ENCODE peak calls at places on chromosomes 2 and 18, in six cellular contexts. G, O, T, U, N and S are unnamed samples.

GRCh38 chr2:232925153-232925768 is 55.2 kb downstream of the SNORC start:
- DNase-seq in G (peak; percentile 54), O (no peak), T (no peak), N (no peak), U (no peak), S (no peak)

GRCh38 chr18:58491773-58492752 is 136.8 kb downstream of the ALPK2 start:
- DNase-seq in N (no peak), O (no peak), U (no peak), T (no peak), G (no peak), S (no peak)

GRCh38 chr18:26190506-26190905 is 35.7 kb upstream of the TAF4B start:
- DNase-seq in O (peak; percentile 51), T (no peak), N (peak; percentile 37), U (no peak), G (no peak), S (no peak)

GRCh38 chr2:104701471-104701911 is 152.4 kb upstream of the POU3F3 start:
- DNase-seq in O (no peak), U (no peak), N (no peak), G (no peak), T (no peak), S (no peak)

GRCh38 chr2:235807347-235807746 is 313.5 kb downstream of the AGAP1 start:
- DNase-seq in O (no peak), T (no peak), N (no peak), U (no peak), G (no peak), S (no peak)

GRCh38 chr2:203646266-203646864 is 60.1 kb upstream of the CD28 start:
- DNase-seq in O (no peak), G (no peak), T (no peak), N (no peak), U (no peak), S (no peak)

GRCh38 chr2:205660521-205661124 is 21.7 kb upstream of the NRP2 start:
- DNase-seq in N (no peak), U (no peak), T (peak; percentile 57), O (peak; percentile 79), G (peak; percentile 48), S (no peak)

GRCh38 chr2:46053502-46054094 is 243.6 kb upstream of the EPAS1 start:
- DNase-seq in G (no peak), N (no peak), T (no peak), O (peak; percentile 10), U (peak; percentile 24), S (no peak)

GRCh38 chr2:85053802-85054201 is 79.4 kb upstream of the TCF7L1 start:
- DNase-seq in N (no peak), O (no peak), U (peak; percentile 22), T (peak; percentile 71), G (no peak), S (no peak)

GRCh38 chr2:72921866-72922265 is 4.5 kb downstream of the EMX1 start:
- DNase-seq in N (no peak), T (no peak), U (no peak), O (no peak), G (no peak), S (no peak)

GRCh38 chr18:56770873-56771272 is 119.7 kb downstream of the WDR7 start:
- DNase-seq in O (no peak), G (no peak), N (no peak), U (no peak), T (no peak), S (no peak)

GRCh38 chr2:230475143-230475542 is 59.1 kb downstream of the SP100 start:
- DNase-seq in G (no peak), O (no peak), T (no peak), N (no peak), U (no peak), S (no peak)

DNA sequence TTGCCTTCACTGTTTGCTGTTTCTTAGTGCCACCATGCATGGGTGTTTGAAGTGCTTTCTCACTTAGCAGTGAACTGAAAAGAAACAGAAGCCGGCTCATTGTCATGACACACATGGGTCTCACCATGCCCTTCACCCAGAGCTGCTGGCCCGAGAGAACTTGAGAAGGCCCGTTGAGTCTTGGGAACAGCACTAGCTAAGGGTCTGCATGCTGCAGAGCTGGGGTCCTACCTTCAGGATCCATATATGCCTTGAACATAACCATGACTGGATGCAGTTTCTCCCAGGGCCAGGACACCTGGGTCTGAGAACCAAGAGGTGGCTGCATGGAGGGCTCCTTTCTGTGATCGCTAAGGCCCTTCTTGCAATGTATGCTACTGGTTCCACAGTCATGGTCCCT is 245.5 kb upstream of the HS6ST1 start:
- DNase-seq in O (no peak), N (no peak), G (no peak), U (no peak), T (peak; percentile 24), S (no peak)
- TF ChIP-seq CTCF in O (no peak), N (no peak), G (no peak), U (no peak), T (no peak), S (no peak)

GRCh38 chr2:173963323-173963816 is 1.8 kb downstream of the SP3 start:
- DNase-seq in O (peak; percentile 72), N (no peak), G (peak; percentile 69), T (peak; percentile 77), U (peak; percentile 64), S (no peak)
- TF ChIP-seq CTCF in O (peak; percentile 8), N (no peak), G (peak; percentile 45), T (no peak), U (no peak), S (peak; percentile 49)

DNA sequence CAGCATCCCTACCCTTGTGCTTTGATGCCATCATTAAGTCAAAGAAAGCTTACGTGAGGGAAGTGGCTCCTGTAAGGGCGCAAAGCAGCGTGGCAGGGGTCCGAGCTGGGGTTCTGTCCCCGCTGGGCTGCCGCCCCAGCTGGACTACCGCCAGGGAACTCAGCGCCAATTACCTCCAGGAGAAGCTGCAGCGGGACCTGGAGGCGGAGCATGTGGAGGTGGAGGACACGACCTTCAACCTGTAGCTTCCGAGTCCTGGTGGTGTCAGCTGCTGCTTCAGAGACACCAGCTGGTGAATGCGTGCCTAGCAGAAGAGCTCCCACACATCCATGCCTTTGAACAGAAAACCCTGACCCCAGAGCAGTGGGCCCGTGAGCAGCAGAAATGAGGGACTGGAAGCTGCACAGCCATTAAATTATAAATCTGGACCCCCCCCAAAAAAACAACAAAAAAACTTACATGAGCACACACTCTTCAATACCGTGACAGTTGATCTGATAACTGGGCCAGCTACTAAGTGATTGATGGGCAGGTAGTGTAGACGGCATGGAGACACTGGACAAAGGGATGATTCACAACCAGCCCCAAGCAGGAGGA is 20.1 kb upstream of the YES1 start:
- DNase-seq in O (peak; percentile 49), U (peak; percentile 24), G (peak; percentile 49), T (peak; percentile 60), N (no peak), S (no peak)
- TF ChIP-seq CTCF in O (no peak), U (peak; percentile 22), G (no peak), T (no peak), N (no peak), S (no peak)

DNA sequence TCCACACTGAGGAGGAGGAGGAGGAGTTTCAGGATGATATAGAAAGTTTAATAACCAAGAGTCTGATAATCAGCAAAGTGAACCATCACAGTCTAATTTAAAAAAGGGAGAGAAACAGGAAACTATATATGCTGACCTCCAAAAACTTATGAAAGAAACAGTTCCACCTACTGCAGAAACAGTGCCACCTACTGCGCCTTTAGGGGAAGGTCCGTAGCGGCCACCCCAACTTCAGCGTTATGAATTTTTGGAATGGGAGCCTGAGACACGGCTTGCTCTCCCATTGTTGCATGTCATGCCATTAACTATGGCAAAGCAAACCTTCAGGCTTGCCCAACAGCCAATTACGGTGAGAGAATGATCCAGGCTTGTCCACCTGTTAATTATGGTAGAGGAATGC is 1719.2 kb upstream of the LRRTM1 start:
- DNase-seq in T (no peak), N (no peak), U (peak; percentile 4), G (peak; percentile 26), O (no peak), S (no peak)
- TF ChIP-seq CTCF in T (peak; percentile 6), N (no peak), U (peak; percentile 31), G (no peak), O (no peak), S (peak; percentile 45)

GRCh38 chr18:74241426-74241825 is 50.3 kb downstream of the CYB5A start:
- DNase-seq in G (no peak), O (no peak), N (no peak), U (no peak), T (no peak), S (no peak)

GRCh38 chr18:74244554-74244953 is 47.2 kb downstream of the CYB5A start:
- DNase-seq in U (no peak), N (no peak), G (no peak), T (no peak), O (no peak), S (no peak)

GRCh38 chr18:74241970-74242369 is 49.8 kb downstream of the CYB5A start:
- DNase-seq in G (no peak), T (no peak), N (no peak), U (no peak), O (no peak), S (no peak)

GRCh38 chr18:74243127-74243526 is 48.6 kb downstream of the CYB5A start:
- DNase-seq in G (no peak), O (no peak), N (no peak), U (no peak), T (no peak), S (no peak)

GRCh38 chr18:74242451-74243096 is 49.2 kb downstream of the CYB5A start:
- DNase-seq in U (peak; percentile 36), O (peak; percentile 18), T (no peak), G (peak; percentile 23), N (no peak), S (no peak)
- TF ChIP-seq CTCF in U (no peak), O (no peak), T (no peak), G (peak; percentile 14), N (no peak), S (no peak)

DNA sequence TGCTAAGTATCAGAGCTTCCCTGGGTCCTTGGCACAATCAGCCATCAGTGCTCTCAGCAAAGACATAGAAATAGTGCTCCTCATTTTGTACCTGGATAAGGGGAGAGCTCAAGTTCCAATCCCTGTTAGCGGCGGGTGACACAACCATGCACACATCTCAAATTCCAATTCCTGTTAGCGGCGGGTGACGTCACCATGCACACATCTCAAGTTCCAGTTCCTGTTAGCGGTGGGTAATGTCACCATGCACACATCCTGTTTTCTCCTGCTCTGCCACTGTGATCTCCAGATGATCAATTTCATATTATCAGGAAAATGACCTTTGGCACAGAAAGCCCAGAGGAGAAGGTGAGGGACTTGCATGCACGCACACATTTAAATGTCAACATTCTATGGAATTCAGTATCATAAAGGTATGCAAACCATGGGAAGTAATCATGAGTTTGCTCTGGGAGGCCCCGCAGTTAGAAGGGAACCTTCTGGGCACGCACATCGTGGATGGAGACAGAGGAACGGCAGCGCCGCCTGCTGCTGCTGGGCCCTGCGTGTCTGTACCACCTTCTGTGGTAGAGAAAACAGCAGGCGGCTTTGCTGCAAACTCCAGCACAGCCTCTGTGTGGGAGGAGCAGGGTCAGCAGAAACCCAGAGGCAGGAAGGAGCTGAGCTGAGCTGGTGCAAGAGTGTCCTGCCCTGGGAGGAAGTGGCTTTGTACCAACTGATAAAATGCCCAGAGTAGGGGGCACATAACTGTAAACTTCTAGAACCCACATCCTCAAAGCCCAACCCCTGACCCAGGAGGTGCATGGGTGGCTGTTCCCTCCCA is 77.8 kb downstream of the MBP start:
- DNase-seq in N (peak; percentile 57), T (peak; percentile 92), U (peak; percentile 100), O (peak; percentile 92), G (peak; percentile 68), S (peak; percentile 60)
- TF ChIP-seq CTCF in N (no peak), T (peak; percentile 51), U (peak; percentile 98), O (peak; percentile 42), G (peak; percentile 94), S (no peak)